ENCODE peak calls at places on chromosome 7, in nine cellular contexts. A is MM.1S; V is CD4-positive, alpha-beta memory T cell; I is H7; B is cardiac fibroblast; F is bronchial epithelial cell; D is astrocyte of the spinal cord; Y is upper lobe of left lung; L is Peyer's patch. J is an unnamed sample.

GRCh38 chr7:95396136-95397032 is at the start of gene PON3:
- DNase-seq in A (peak; percentile 38), Y (peak; percentile 69), V (peak; percentile 12), I (peak; percentile 55), B (peak; percentile 10), L (no peak), D (no peak), F (peak; percentile 32), J (no peak)

GRCh38 chr7:47576031-47576908 is 5.6 kb downstream of the TNS3 start:
- DNase-seq in D (peak; percentile 61), F (peak; percentile 56), V (no peak), L (peak; percentile 48), A (no peak), Y (peak; percentile 58), B (no peak), I (no peak), J (no peak)

GRCh38 chr7:114050571-114050970 is 131.8 kb upstream of the PPP1R3A start:
- DNase-seq in V (no peak), F (no peak), A (no peak), L (no peak), D (no peak), Y (no peak), B (no peak), I (no peak), J (no peak)

GRCh38 chr7:129095258-129095657 is 40.3 kb upstream of the TNPO3 start:
- DNase-seq in B (no peak), D (no peak), F (no peak), I (no peak), L (peak; percentile 61), A (peak; percentile 98), Y (no peak), V (peak; percentile 53), J (no peak)

GRCh38 chr7:9083837-9084236 is 650.4 kb downstream of the NXPH1 start:
- DNase-seq in V (no peak), F (no peak), I (peak; percentile 2), Y (no peak), A (no peak), L (no peak), D (no peak), B (no peak), J (no peak)

GRCh38 chr7:83782628-83783027 is 133.7 kb upstream of the SEMA3E start:
- DNase-seq in A (no peak), I (no peak), F (peak; percentile 41), L (no peak), B (peak; percentile 5), Y (no peak), D (peak; percentile 5), V (no peak), J (peak; percentile 19)

GRCh38 chr7:42407828-42408227 is 170.8 kb upstream of the GLI3 start:
- DNase-seq in V (no peak), L (no peak), F (peak; percentile 39), B (no peak), A (no peak), D (no peak), Y (no peak), I (no peak), J (no peak)

GRCh38 chr7:116259156-116259555 is 48.8 kb downstream of the TES start:
- DNase-seq in F (no peak), A (no peak), I (no peak), B (no peak), Y (no peak), D (no peak), L (no peak), V (no peak), J (no peak)

GRCh38 chr7:150685219-150686029 is at the start of gene GIMAP2:
- DNase-seq in I (no peak), D (peak; percentile 30), A (peak; percentile 93), B (peak; percentile 37), Y (peak; percentile 29), L (peak; percentile 43), F (peak; percentile 19), V (peak; percentile 65), J (no peak)

GRCh38 chr7:69756235-69756634 is 158.0 kb downstream of the AUTS2 start:
- DNase-seq in F (no peak), Y (no peak), D (no peak), B (peak; percentile 51), I (no peak), V (no peak), L (no peak), A (no peak), J (no peak)

GRCh38 chr7:140609646-140610045 is 31.0 kb downstream of the DENND2A start:
- DNase-seq in L (no peak), A (no peak), I (no peak), B (peak; percentile 57), D (peak; percentile 83), F (peak; percentile 56), Y (no peak), V (no peak), J (peak; percentile 50)

GRCh38 chr7:152743600-152743999 is 16.0 kb upstream of the ACTR3B start:
- DNase-seq in Y (no peak), A (no peak), V (no peak), L (no peak), F (no peak), D (no peak), I (no peak), B (no peak), J (no peak)

GRCh38 chr7:100483101-100483727 is 513 bp upstream of the NYAP1 start:
- DNase-seq in Y (peak; percentile 75), A (peak; percentile 54), L (peak; percentile 64), D (peak; percentile 20), V (peak; percentile 79), I (peak; percentile 96), F (no peak), B (peak; percentile 37), J (peak; percentile 14)

GRCh38 chr7:107201795-107202450 is 33.1 kb downstream of the HBP1 start:
- DNase-seq in L (no peak), A (peak; percentile 60), V (peak; percentile 19), Y (peak; percentile 33), F (peak; percentile 43), D (peak; percentile 33), B (peak; percentile 46), I (peak; percentile 59), J (peak; percentile 37)

GRCh38 chr7:80623465-80624252 is 14.8 kb upstream of the CD36 start:
- DNase-seq in L (no peak), I (no peak), V (no peak), F (peak; percentile 87), B (no peak), A (no peak), Y (peak; percentile 56), D (no peak), J (no peak)

GRCh38 chr7:36346260-36346831 is 43.3 kb upstream of the ANLN start:
- DNase-seq in F (peak; percentile 11), A (no peak), D (no peak), B (peak; percentile 10), I (no peak), L (no peak), V (no peak), Y (no peak), J (no peak)

DNA sequence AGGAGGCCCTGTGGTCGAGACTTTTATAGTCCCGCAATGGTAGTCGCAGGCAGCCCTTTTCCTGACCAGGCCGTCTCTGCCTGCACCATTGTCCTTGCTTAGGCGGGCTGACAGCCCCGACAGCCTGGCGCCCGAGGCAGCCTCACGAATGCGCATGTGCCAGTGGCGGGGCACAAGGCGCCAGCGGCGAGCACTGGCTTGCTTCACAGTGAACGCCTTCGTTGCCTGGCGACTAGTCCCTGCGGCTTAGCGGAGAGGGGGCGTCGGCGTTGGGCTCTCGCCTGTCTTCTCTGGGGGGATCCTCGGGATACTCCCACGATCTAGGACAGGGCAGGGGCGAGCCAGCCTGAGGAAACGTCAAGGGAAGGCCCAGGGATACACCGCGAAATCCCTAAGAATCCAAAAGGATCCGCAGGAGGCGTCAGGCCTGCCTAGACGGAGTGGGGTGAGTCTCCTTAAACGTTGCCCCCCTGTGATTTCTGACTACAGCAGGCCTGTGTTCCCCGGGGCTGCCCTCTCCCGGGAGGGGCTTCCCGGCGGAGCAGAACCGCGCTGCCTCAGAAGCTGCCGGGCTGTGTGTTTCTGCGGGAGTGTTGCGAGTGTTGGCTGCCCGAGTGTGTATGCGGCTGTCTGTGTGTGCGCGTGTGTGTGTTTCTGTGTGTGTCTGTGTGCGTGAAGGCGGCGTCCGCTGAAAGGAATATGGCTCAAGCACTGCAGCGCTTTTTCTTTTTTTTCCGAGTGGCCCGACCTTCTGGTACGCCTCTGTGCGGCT is 20.5 kb upstream of the ZNF273 start:
- DNase-seq in D (no peak), A (no peak), L (no peak), V (peak; percentile 14), B (peak; percentile 48), Y (peak; percentile 64), F (peak; percentile 48), I (peak; percentile 59), J (no peak)
- H3K4me3 ChIP-seq in D (peak overlapping the region; percentile 15), A (no peak overlapping the region), L (no peak overlapping the region), V (no peak overlapping the region), B (peak overlapping the region; percentile 11), Y (no peak overlapping the region), F (peak overlapping the region; percentile 39), I (peak overlapping the region; percentile 14), J (peak overlapping the region; percentile 35)

DNA sequence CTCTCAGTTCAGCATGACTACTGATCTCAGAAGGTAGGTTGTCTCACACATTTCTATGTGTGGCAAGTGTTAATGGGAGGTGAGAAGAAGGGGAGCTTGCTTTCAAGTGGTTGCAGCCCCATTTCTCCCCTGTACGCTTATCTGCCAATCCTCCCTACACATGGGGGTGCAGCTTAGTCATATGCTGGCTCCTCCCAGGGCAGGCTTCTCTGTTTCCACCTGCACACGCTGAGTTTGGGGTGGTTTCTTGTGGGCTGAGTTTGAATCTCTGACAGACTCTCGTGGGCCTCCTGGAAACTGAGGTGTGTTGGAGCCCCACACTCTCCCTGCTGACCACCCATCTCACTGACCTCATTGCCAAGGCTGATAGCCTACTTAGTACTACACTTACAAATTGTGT is 435.8 kb upstream of the MTPN start:
- DNase-seq in A (no peak), L (no peak), I (no peak), V (no peak), Y (no peak), D (no peak), B (no peak), F (no peak), J (no peak)
- H3K4me3 ChIP-seq in A (no peak overlapping the region), L (no peak overlapping the region), I (no peak overlapping the region), V (no peak overlapping the region), Y (no peak overlapping the region), D (no peak overlapping the region), B (no peak overlapping the region), F (no peak overlapping the region), J (no peak overlapping the region)

DNA sequence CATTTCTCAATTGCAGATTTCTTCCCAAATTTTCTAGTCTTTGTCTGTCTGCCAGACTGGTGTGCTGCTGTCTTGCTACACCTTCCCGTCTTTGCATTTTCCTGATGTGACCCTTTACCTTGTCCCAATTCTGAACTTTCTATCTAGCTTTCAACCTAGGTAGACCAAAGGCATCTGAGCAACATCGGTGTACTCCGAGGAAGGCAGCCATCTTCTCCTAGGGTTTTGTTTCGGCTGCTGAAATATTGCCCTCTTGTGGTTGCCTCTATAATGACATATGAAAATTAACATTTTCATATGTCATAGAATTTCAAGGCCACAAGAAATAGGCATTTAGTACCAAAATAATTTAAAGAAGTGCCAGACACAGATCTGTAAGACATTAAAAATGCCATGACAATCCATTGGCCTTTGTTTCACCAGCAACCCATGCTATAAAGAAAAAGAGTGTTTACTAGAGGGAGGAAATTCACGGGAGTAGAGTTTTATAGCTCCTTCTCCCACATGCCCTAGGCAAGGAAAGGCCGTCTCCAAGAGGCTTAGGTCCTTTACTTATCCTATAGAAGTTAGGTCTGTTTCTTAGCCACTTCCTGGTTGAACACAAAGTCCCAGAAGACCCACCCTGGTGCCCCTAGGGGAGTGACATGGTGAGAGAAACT is 23.4 kb downstream of the OR9A2 start:
- DNase-seq in D (peak; percentile 61), B (peak; percentile 73), V (peak; percentile 64), I (peak; percentile 27), A (peak; percentile 77), L (no peak), F (peak; percentile 56), Y (peak; percentile 30), J (no peak)
- H3K4me3 ChIP-seq in D (no peak overlapping the region), B (no peak overlapping the region), V (peak overlapping the region; percentile 13), I (no peak overlapping the region), A (peak overlapping the region; percentile 50), L (no peak overlapping the region), F (no peak overlapping the region), Y (no peak overlapping the region), J (no peak overlapping the region)

GRCh38 chr7:84949067-84949466 is 237.8 kb downstream of the SEMA3D start:
- DNase-seq in D (peak; percentile 13), I (no peak), L (no peak), V (no peak), Y (no peak), F (peak; percentile 43), B (peak; percentile 44), A (no peak), J (no peak)
- H3K4me3 ChIP-seq in D (no peak overlapping the region), I (no peak overlapping the region), L (no peak overlapping the region), V (no peak overlapping the region), Y (no peak overlapping the region), F (no peak overlapping the region), B (no peak overlapping the region), A (no peak overlapping the region), J (no peak overlapping the region)